ENCODE peak calls at places on chromosome 10, in nine cellular contexts. P, E, S, L, O, A, T, I and N are unnamed samples.

GRCh38 chr10:95988702-95989101 is 54.7 kb upstream of the CCNJ start:
- DNase-seq in P (no peak), E (no peak), S (no peak), L (no peak), O (no peak), A (no peak), T (no peak), I (no peak), N (no peak)

GRCh38 chr10:32004161-32004591 is 52.0 kb downstream of the KIF5B start:
- DNase-seq in P (no peak), E (no peak), S (no peak), L (no peak), O (peak; percentile 9), A (no peak), T (no peak), I (no peak), N (no peak)

GRCh38 chr10:98269435-98269912 is 1.5 kb upstream of the LOXL4 start:
- DNase-seq in P (no peak), E (peak; percentile 90), S (peak; percentile 93), L (peak; percentile 37), O (peak; percentile 63), A (peak; percentile 84), T (peak; percentile 34), I (peak; percentile 88), N (no peak)

GRCh38 chr10:14358886-14359573 is 28.3 kb upstream of the FRMD4A start:
- DNase-seq in P (no peak), E (peak; percentile 48), S (no peak), L (no peak), O (no peak), A (no peak), T (no peak), I (no peak), N (no peak)

GRCh38 chr10:58531084-58531695 is 18.5 kb downstream of the BICC1 start:
- DNase-seq in P (no peak), E (peak; percentile 85), S (peak; percentile 77), L (no peak), O (peak; percentile 71), A (no peak), T (peak; percentile 62), I (no peak), N (no peak)

GRCh38 chr10:85642421-85643170 is 724.0 kb downstream of the GRID1 start:
- DNase-seq in P (no peak), E (no peak), S (no peak), L (peak; percentile 86), O (peak; percentile 23), A (no peak), T (no peak), I (no peak), N (no peak)

GRCh38 chr10:98273454-98273850 is 5.5 kb upstream of the LOXL4 start:
- DNase-seq in P (no peak), E (no peak), S (no peak), L (no peak), O (no peak), A (no peak), T (no peak), I (no peak), N (no peak)

GRCh38 chr10:79052311-79053080 is 16.3 kb upstream of the ZMIZ1 start:
- DNase-seq in P (no peak), E (no peak), S (no peak), L (no peak), O (peak; percentile 22), A (no peak), T (peak; percentile 21), I (no peak), N (no peak)

GRCh38 chr10:102154466-102155116 is 2.4 kb downstream of the NOLC1 start:
- DNase-seq in P (no peak), E (no peak), S (no peak), L (no peak), O (no peak), A (no peak), T (no peak), I (no peak), N (no peak)